ENCODE peak calls at places on chromosomes 16 and 17, in four cellular contexts. H is body of pancreas; X is cardiac muscle cell; P is CD4-positive, alpha-beta T cell. I is an unnamed sample.
A peak's percentile ranks its signal among the peaks of the same experiment; 100 is the strongest.

GRCh38 chr16:17471745-17472075 is 950 bp upstream of the XYLT1 start:
- DNase-seq in H (no peak), X (no peak), P (no peak), I (no peak)

GRCh38 chr16:19831678-19832077 is 53.0 kb downstream of the GPRC5B start:
- DNase-seq in H (no peak), X (peak; percentile 66), P (no peak), I (no peak)

GRCh38 chr17:78929908-78930775 is 5.0 kb upstream of the TIMP2 start:
- DNase-seq in H (no peak), X (no peak), P (no peak), I (no peak)

GRCh38 chr16:66013497-66013896 is 353.0 kb upstream of the CDH5 start:
- DNase-seq in H (no peak), X (no peak), P (no peak), I (no peak)

GRCh38 chr17:65013613-65014391 is 42.7 kb downstream of the GNA13 start:
- DNase-seq in H (no peak), X (peak; percentile 89), P (no peak), I (no peak)

GRCh38 chr16:20391045-20391444 is 13.5 kb downstream of the PDILT start:
- DNase-seq in H (no peak), X (no peak), P (no peak), I (no peak)

GRCh38 chr17:79003661-79004411 is 5.7 kb downstream of the CANT1 start:
- DNase-seq in H (no peak), X (no peak), P (no peak), I (no peak)

GRCh38 chr17:10549108-10549842 is at the start of gene MYH2:
- DNase-seq in H (no peak), X (no peak), P (no peak), I (no peak)

GRCh38 chr17:82748756-82749155 is 3.1 kb upstream of the TBCD start:
- DNase-seq in H (no peak), X (no peak), P (no peak), I (no peak)
- H3K9me3 ChIP-seq in H (no peaks in the 10 kb centered on the region), X (no peaks in the 10 kb centered on the region), P (no peaks in the 10 kb centered on the region), I (peaks cover 26% of the 10 kb centered on the region)

DNA sequence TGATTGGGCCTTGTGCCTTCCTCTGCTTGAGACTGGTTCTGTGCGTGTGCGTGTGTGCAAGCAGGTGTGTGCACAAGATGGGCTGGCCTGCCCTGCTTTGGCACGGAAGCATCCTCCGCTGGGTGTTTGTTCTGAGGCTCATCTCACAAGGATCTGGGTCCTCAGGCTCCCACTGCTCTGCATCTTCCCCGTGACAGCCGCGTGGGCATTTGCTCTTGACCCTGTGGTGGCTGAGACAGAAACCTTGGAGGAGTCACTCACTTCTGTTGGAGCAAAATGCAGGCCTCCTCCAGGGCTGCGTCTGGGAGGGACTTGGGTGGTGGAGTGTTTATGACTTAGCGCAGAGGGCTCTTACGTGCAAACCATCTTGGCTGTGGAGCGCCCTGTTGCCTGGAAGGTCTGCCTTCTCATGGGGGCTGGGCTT is 119.2 kb downstream of the RPTOR start:
- DNase-seq in H (no peak), X (no peak), P (peak; percentile 48), I (no peak)
- H3K27ac ChIP-seq in H (no peak overlapping the region), X (no peak overlapping the region), P (peak overlapping the region; percentile 88), I (peak overlapping the region; percentile 52)

GRCh38 chr17:50076221-50076590 is 18.9 kb upstream of the PDK2 start:
- DNase-seq in H (no peak), X (no peak), P (no peak), I (no peak)
- H3K27me3 ChIP-seq in H (no peaks in the 10 kb centered on the region), X (no peaks in the 10 kb centered on the region), P (no peaks in the 10 kb centered on the region), I (no peaks in the 10 kb centered on the region)

GRCh38 chr17:20197527-20197926 is 188.4 kb downstream of the SPECC1 start:
- DNase-seq in H (no peak), X (no peak), P (no peak), I (no peak)
- H3K9me3 ChIP-seq in H (no peaks in the 10 kb centered on the region), X (peaks cover 2% of the 10 kb centered on the region), P (no peaks in the 10 kb centered on the region), I (peaks cover 5% of the 10 kb centered on the region)

GRCh38 chr16:63933841-63934240 is 1188.0 kb downstream of the CDH11 start:
- DNase-seq in H (no peak), X (no peak), P (no peak), I (no peak)

GRCh38 chr16:63943568-63943967 is 1178.3 kb downstream of the CDH11 start:
- DNase-seq in H (no peak), X (no peak), P (no peak), I (no peak)

GRCh38 chr16:63938661-63939060 is 1183.2 kb downstream of the CDH11 start:
- DNase-seq in H (no peak), X (peak; percentile 3), P (no peak), I (no peak)
- H3K27ac ChIP-seq in H (no peak overlapping the region), X (no peak overlapping the region), P (no peak overlapping the region), I (no peak overlapping the region)

I was measured in WERI-Rb-1.